ENCODE peak calls at places on chromosomes 7 and 10, in nine cellular contexts. S is stimulated activated CD8-positive, alpha-beta memory T cell treated with anti-CD3 and anti-CD28 coated beads, Interleukin-15, amount 100 ng/mL, for 1 hour; A is stimulated activated CD4-positive, alpha-beta T cell treated with anti-CD3 and anti-CD28 coated beads, Interleukin-15, amount 100 ng/mL, for 24 hours; G is T-helper 1 cell; N is activated CD4-positive, alpha-beta T cell treated with anti-CD3 and anti-CD28 coated beads for 48 hours; Z is CD14-positive monocyte; F is globus pallidus; W is heart right ventricle; V is germinal center. E is an unnamed sample.

GRCh38 chr10:132570771-132571564 is 33.4 kb downstream of the INPP5A start:
- DNase-seq in S (no peak), A (no peak), G (no peak), N (no peak), Z (peak; percentile 92), F (no peak), W (no peak), V (peak; percentile 82), E (peak; percentile 21)

GRCh38 chr10:28678687-28679457 is 1.6 kb downstream of the BAMBI start:
- DNase-seq in S (no peak), A (peak; percentile 7), G (no peak), N (no peak), Z (no peak), F (peak; percentile 58), W (no peak), V (no peak), E (no peak)

GRCh38 chr10:132363921-132364593 is 32.1 kb downstream of the LRRC27 start:
- DNase-seq in S (no peak), A (peak; percentile 38), G (no peak), N (peak; percentile 24), Z (no peak), F (no peak), W (no peak), V (peak; percentile 37), E (peak; percentile 4)

GRCh38 chr10:129470103-129470851 is 3.2 kb downstream of the MGMT start:
- DNase-seq in S (no peak), A (no peak), G (no peak), N (no peak), Z (no peak), F (no peak), W (no peak), V (no peak), E (no peak)

GRCh38 chr7:79489371-79489770 is 35.9 kb upstream of the MAGI2 start:
- DNase-seq in S (no peak), A (no peak), G (no peak), N (no peak), Z (no peak), F (no peak), W (no peak), V (no peak), E (no peak)

GRCh38 chr7:121084748-121085336 is 96.3 kb downstream of the CPED1 start:
- DNase-seq in S (no peak), A (no peak), G (no peak), N (no peak), Z (no peak), F (no peak), W (no peak), V (no peak), E (no peak)

GRCh38 chr7:121530251-121531174 is 134.4 kb upstream of the FAM3C start:
- DNase-seq in S (peak; percentile 22), A (peak; percentile 50), G (no peak), N (peak; percentile 59), Z (no peak), F (no peak), W (peak; percentile 6), V (no peak), E (no peak)

GRCh38 chr10:3774814-3775670 is 10.0 kb downstream of the KLF6 start:
- DNase-seq in S (no peak), A (peak; percentile 39), G (no peak), N (no peak), Z (no peak), F (no peak), W (peak; percentile 50), V (no peak), E (no peak)

GRCh38 chr7:157041004-157041403 is 30.5 kb upstream of the MNX1 start:
- DNase-seq in S (no peak), A (no peak), G (no peak), N (no peak), Z (no peak), F (no peak), W (no peak), V (no peak), E (no peak)

E was measured in activated T-cell treated with anti-CD3 and anti-CD28 coated beads, Interleukin-2, amount 50 U/mL, for 1 hour.